ENCODE peak calls at places on chromosomes 16 and 17, in four cellular contexts. P is Peyer's patch, T is psoas muscle, R is tibial artery. E is an unnamed sample.
A peak's percentile ranks its signal among the peaks of the same experiment; 100 is the strongest.

GRCh38 chr17:13699261-13699660 is 97.5 kb upstream of the HS3ST3A1 start:
- DNase-seq in T (no peak), R (no peak), P (no peak), E (no peak)

GRCh38 chr17:15479697-15480096 is 12.3 kb upstream of the CDRT4 start:
- DNase-seq in T (no peak), R (no peak), P (no peak), E (no peak)

GRCh38 chr17:16991349-16992009 is 19.6 kb upstream of the TNFRSF13B start:
- DNase-seq in T (peak; percentile 91), R (peak; percentile 78), P (peak; percentile 91), E (peak; percentile 66)

GRCh38 chr17:66564992-66565465 is 262.6 kb downstream of the PRKCA start:
- DNase-seq in T (no peak), R (no peak), P (no peak), E (no peak)

GRCh38 chr17:17568772-17569195 is 22.7 kb downstream of the PEMT start:
- DNase-seq in P (peak; percentile 29), R (no peak), T (peak; percentile 91), E (peak; percentile 19)

GRCh38 chr17:35467824-35468223 is 19.3 kb upstream of the SLFN13 start:
- DNase-seq in P (no peak), T (no peak), R (no peak), E (no peak)

GRCh38 chr16:77298638-77299360 is 99.6 kb downstream of the SYCE1L start:
- DNase-seq in T (no peak), R (peak; percentile 45), P (no peak), E (no peak)

GRCh38 chr17:7523033-7523432 is 25.8 kb upstream of the TNFSF12 start:
- DNase-seq in R (no peak), P (peak; percentile 35), T (no peak), E (peak; percentile 32)

GRCh38 chr17:21295036-21295952 is 10.8 kb downstream of the MAP2K3 start:
- DNase-seq in R (no peak), P (no peak), T (no peak), E (no peak)

GRCh38 chr16:49472598-49472997 is 99.0 kb downstream of the C16orf78 start:
- DNase-seq in R (peak; percentile 18), P (no peak), T (peak; percentile 46), E (no peak)

GRCh38 chr16:86436466-86437185 is 73.7 kb upstream of the FOXF1 start:
- DNase-seq in T (no peak), R (no peak), P (no peak), E (no peak)

GRCh38 chr16:8673611-8674412 is 605 bp upstream of the ABAT start:
- DNase-seq in P (no peak), R (no peak), T (no peak), E (no peak)

GRCh38 chr17:76718516-76718915 is 7.8 kb upstream of the MXRA7 start:
- DNase-seq in R (no peak), T (no peak), P (no peak), E (no peak)

GRCh38 chr17:6753006-6753445 is 2.8 kb upstream of the XAF1 start:
- DNase-seq in T (peak; percentile 72), P (no peak), R (peak; percentile 66), E (no peak)

GRCh38 chr17:78729636-78730035 is 52.4 kb downstream of the CYTH1 start:
- DNase-seq in P (no peak), T (no peak), R (no peak), E (no peak)

GRCh38 chr16:19090916-19091315 is 22.8 kb upstream of the ITPRIPL2 start:
- DNase-seq in T (no peak), P (no peak), R (no peak), E (no peak)

GRCh38 chr17:42409467-42410351 is 13.3 kb downstream of the CAVIN1 start:
- DNase-seq in R (peak; percentile 92), T (peak; percentile 92), P (no peak), E (no peak)

DNA sequence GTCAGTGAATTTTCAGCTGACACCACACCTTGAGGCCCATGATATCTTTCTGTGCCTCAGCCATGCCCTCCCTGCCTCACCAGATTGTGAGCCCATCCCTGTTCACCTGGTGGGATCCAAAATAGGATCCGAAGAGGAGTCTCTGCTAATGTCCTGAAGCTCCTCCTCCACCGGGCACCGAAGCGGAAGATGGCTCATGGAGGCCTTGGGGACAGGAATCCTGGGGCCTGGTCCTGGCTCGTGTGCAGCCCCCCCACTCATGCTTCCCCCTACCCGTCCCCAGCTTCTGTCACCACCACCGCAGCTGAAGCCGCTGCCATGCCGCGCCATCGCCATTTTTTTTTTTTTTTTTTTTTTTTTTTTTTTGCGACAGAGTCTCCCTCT is 1683.4 kb downstream of the TP53TG3F start:
- DNase-seq in T (no peak), R (no peak), P (no peak), E (no peak)
- H3K9me3 ChIP-seq in T (no peaks in the 10 kb centered on the region), R (peaks cover 9% of the 10 kb centered on the region), P (peaks cover 14% of the 10 kb centered on the region), E (no peaks in the 10 kb centered on the region)

DNA sequence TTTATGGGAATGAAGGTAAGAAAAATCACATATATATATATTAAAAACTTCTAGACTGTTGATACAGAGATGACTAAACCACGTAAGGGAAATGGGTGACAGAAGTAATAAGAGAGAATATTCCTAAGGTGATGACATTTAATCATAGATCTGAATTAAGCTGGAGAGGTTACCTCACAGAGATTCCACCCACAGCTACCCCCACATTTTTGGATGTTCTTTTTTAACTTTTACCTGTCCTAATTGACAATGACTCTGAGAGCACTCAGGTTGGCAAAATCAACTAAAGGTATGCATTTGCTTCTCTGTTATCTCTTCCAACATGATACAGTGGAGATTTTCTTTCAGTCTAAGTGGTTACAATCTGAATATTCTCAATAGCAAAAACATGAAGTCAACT is 1280.6 kb downstream of the CDH11 start:
- DNase-seq in T (no peak), R (no peak), P (no peak), E (no peak)
- H3K9me3 ChIP-seq in T (peaks cover 17% of the 10 kb centered on the region), R (peaks cover 15% of the 10 kb centered on the region), P (no peaks in the 10 kb centered on the region), E (no peaks in the 10 kb centered on the region)

GRCh38 chr16:64421515-64421914 is 700.3 kb downstream of the CDH11 start:
- DNase-seq in R (no peak), T (no peak), P (no peak), E (no peak)
- H3K9me3 ChIP-seq in R (no peaks in the 10 kb centered on the region), T (no peaks in the 10 kb centered on the region), P (no peaks in the 10 kb centered on the region), E (no peaks in the 10 kb centered on the region)

GRCh38 chr17:69961488-69962145 is 113.4 kb upstream of the KCNJ16 start:
- DNase-seq in R (no peak), P (no peak), T (peak; percentile 49), E (no peak)
- H3K9me3 ChIP-seq in R (no peaks in the 10 kb centered on the region), P (no peaks in the 10 kb centered on the region), T (no peaks in the 10 kb centered on the region), E (no peaks in the 10 kb centered on the region)